ENCODE peak calls at places on chromosomes 7 and 10, in ten cellular contexts. L is esophagus squamous epithelium, F is adrenal gland, K is A549, A is cardiac fibroblast, Z is GM06990, T is neural crest cell, N is body of pancreas, R is choroid plexus epithelial cell, X is coronary artery. J is an unnamed sample.

GRCh38 chr7:33750177-33750576 is 155.2 kb upstream of the BMPER start:
- DNase-seq in L (no peak), F (no peak), K (no peak), A (peak), Z (no peak), T (no peak), N (no peak), R (peak), X (no peak), J (no peak)

GRCh38 chr10:89062861-89063260 is 72.3 kb downstream of the FAS start:
- DNase-seq in L (no peak), F (peak), K (no peak), A (peak), Z (no peak), T (no peak), N (peak), R (peak), X (no peak), J (no peak)

GRCh38 chr10:59748834-59749233 is 4.4 kb downstream of the MRLN start:
- DNase-seq in L (no peak), F (peak), K (no peak), A (no peak), Z (peak), T (no peak), N (no peak), R (no peak), X (no peak), J (no peak)

GRCh38 chr7:131272086-131272485 is 55.6 kb upstream of the MKLN1 start:
- DNase-seq in L (no peak), F (no peak), K (no peak), A (no peak), Z (no peak), T (no peak), N (no peak), R (no peak), X (no peak), J (no peak)

GRCh38 chr7:155644178-155644970 is at the start of gene RBM33:
- DNase-seq in L (peak), F (peak), K (peak), A (peak), Z (peak), T (peak), N (peak), R (peak), X (peak), J (peak)

GRCh38 chr7:2069472-2069860 is 163.3 kb downstream of the MAD1L1 start:
- DNase-seq in L (no peak), F (no peak), K (no peak), A (no peak), Z (no peak), T (peak), N (no peak), R (peak), X (no peak), J (no peak)

GRCh38 chr7:20270371-20270770 is 53.2 kb upstream of the MACC1 start:
- DNase-seq in L (no peak), F (no peak), K (no peak), A (no peak), Z (no peak), T (no peak), N (no peak), R (no peak), X (no peak), J (no peak)

GRCh38 chr7:127591189-127591588 is 2.3 kb upstream of the FSCN3 start:
- DNase-seq in L (no peak), F (no peak), K (no peak), A (no peak), Z (no peak), T (no peak), N (no peak), R (no peak), X (no peak), J (no peak)

GRCh38 chr7:71237945-71238344 is 106.0 kb downstream of the GALNT17 start:
- DNase-seq in L (no peak), F (no peak), K (no peak), A (no peak), Z (no peak), T (no peak), N (peak), R (no peak), X (no peak), J (no peak)

GRCh38 chr7:73739387-73739767 is 775 bp upstream of the ABHD11 start:
- DNase-seq in L (no peak), F (no peak), K (no peak), A (no peak), Z (no peak), T (no peak), N (peak), R (no peak), X (no peak), J (no peak)

GRCh38 chr10:77405771-77406241 is 231.8 kb downstream of the KCNMA1 start:
- DNase-seq in L (no peak), F (peak), K (peak), A (peak), Z (peak), T (peak), N (peak), R (peak), X (no peak), J (peak)

GRCh38 chr7:157129907-157130460 is 8.7 kb upstream of the UBE3C start:
- DNase-seq in L (no peak), F (no peak), K (no peak), A (no peak), Z (no peak), T (no peak), N (no peak), R (no peak), X (no peak), J (no peak)

GRCh38 chr10:110642980-110643655 is 1.0 kb upstream of the RBM20 start:
- DNase-seq in L (no peak), F (no peak), K (no peak), A (no peak), Z (no peak), T (no peak), N (peak), R (no peak), X (no peak), J (no peak)

GRCh38 chr10:96719850-96720421 is 378 bp downstream of the PIK3AP1 start:
- DNase-seq in L (peak), F (peak), K (peak), A (no peak), Z (peak), T (peak), N (peak), R (no peak), X (no peak), J (peak)

GRCh38 chr7:75704928-75705327 is 33.8 kb downstream of the HIP1 start:
- DNase-seq in L (no peak), F (no peak), K (no peak), A (no peak), Z (no peak), T (no peak), N (no peak), R (no peak), X (no peak), J (no peak)

GRCh38 chr10:113819989-113820388 is 33.9 kb downstream of the DCLRE1A start:
- DNase-seq in L (no peak), F (no peak), K (no peak), A (no peak), Z (no peak), T (no peak), N (no peak), R (no peak), X (no peak), J (no peak)

GRCh38 chr7:44750921-44751571 is 2.4 kb downstream of the ZMIZ2 start:
- DNase-seq in L (no peak), F (no peak), K (no peak), A (no peak), Z (peak), T (no peak), N (peak), R (peak), X (no peak), J (peak)

GRCh38 chr10:92880233-92880861 is 32.0 kb downstream of the EXOC6 start:
- DNase-seq in L (no peak), F (no peak), K (peak), A (peak), Z (no peak), T (no peak), N (no peak), R (peak), X (no peak), J (no peak)

GRCh38 chr7:127393370-127394058 is 1.0 kb upstream of the ZNF800 start:
- DNase-seq in L (no peak), F (peak), K (no peak), A (peak), Z (no peak), T (no peak), N (peak), R (peak), X (no peak), J (no peak)

GRCh38 chr7:17307969-17308648 is 9.7 kb downstream of the AHR start:
- DNase-seq in L (no peak), F (no peak), K (no peak), A (no peak), Z (no peak), T (no peak), N (no peak), R (no peak), X (no peak), J (no peak)

DNA sequence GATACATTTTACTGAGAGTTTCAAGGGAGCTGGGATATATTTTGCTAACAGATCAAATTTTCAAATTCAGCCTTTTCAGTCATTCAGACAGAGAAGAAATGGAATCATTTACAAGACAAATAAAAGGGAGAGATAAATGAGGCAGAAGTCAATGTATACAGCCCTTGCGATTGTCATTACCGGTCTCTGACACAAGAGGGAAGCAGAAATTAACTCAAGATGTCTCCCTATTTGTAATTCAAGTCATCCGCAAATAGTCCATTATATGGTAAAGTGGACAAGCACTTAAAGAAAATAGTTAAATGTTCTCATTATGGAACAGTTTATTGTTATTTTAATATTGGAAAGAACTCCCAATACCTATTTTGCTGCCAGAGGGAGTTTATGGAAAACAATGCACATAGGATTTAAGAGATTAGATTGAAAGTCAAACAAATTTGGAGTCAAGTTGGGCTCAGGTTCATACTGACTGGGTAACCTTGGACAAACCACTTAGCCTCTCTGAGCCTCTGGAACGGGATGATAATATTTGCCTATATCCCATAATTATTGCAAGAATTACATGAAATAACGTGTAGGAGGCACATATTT is 89.3 kb upstream of the PRKCQ start:
- DNase-seq in L (no peak), F (peak), K (peak), A (peak), Z (no peak), T (peak), N (peak), R (peak), X (no peak), J (no peak)
- TF ChIP-seq CTCF in L (peak), F (peak), K (peak), A (peak), Z (peak), T (peak), N (peak), R (peak), X (no peak), J (peak)

DNA sequence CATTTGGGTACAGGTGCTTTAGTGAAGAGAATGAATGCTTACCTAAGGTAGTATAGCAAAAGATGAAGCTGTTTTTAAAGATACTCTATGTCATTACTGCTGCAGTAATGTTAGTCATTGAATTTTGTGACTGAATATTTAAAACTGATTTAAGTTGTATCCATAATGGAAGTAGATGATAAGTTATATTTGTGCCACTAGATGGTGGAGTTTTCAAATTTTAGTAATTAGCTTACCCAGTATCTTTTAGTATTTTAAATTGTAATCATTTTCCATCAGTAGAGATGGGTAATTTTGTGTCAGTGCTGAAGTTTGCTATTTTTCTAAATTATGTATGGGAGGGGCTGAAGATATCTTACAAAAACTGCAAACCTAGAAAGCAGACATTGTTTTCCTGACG is 25.2 kb downstream of the HBP1 start:
- DNase-seq in L (no peak), F (no peak), K (no peak), A (no peak), Z (no peak), T (no peak), N (no peak), R (peak), X (no peak), J (no peak)
- TF ChIP-seq CTCF in L (no peak), F (no peak), K (no peak), A (no peak), Z (no peak), T (peak), N (no peak), R (peak), X (no peak), J (no peak)

GRCh38 chr10:91624633-91625032 is 8.2 kb downstream of the PPP1R3C start:
- DNase-seq in L (no peak), F (no peak), K (no peak), A (no peak), Z (no peak), T (no peak), N (no peak), R (no peak), X (no peak), J (no peak)

GRCh38 chr10:91621483-91622113 is 11.3 kb downstream of the PPP1R3C start:
- DNase-seq in L (no peak), F (no peak), K (no peak), A (peak), Z (no peak), T (no peak), N (peak), R (peak), X (no peak), J (no peak)

GRCh38 chr10:91627344-91628102 is 5.3 kb downstream of the PPP1R3C start:
- DNase-seq in L (no peak), F (no peak), K (no peak), A (no peak), Z (no peak), T (no peak), N (no peak), R (no peak), X (no peak), J (no peak)

GRCh38 chr10:91626936-91627335 is 5.9 kb downstream of the PPP1R3C start:
- DNase-seq in L (no peak), F (no peak), K (no peak), A (no peak), Z (no peak), T (no peak), N (no peak), R (no peak), X (no peak), J (no peak)

GRCh38 chr10:91622601-91623000 is 10.3 kb downstream of the PPP1R3C start:
- DNase-seq in L (no peak), F (no peak), K (no peak), A (no peak), Z (no peak), T (no peak), N (no peak), R (no peak), X (no peak), J (no peak)
- TF ChIP-seq CTCF in L (no peak), F (no peak), K (no peak), A (no peak), Z (no peak), T (no peak), N (no peak), R (no peak), X (no peak), J (no peak)

GRCh38 chr7:13725591-13725990 is 263.9 kb downstream of the ETV1 start:
- DNase-seq in L (no peak), F (no peak), K (no peak), A (peak), Z (no peak), T (no peak), N (no peak), R (no peak), X (no peak), J (no peak)
- TF ChIP-seq CTCF in L (no peak), F (peak), K (peak), A (peak), Z (no peak), T (peak), N (no peak), R (peak), X (no peak), J (no peak)

DNA sequence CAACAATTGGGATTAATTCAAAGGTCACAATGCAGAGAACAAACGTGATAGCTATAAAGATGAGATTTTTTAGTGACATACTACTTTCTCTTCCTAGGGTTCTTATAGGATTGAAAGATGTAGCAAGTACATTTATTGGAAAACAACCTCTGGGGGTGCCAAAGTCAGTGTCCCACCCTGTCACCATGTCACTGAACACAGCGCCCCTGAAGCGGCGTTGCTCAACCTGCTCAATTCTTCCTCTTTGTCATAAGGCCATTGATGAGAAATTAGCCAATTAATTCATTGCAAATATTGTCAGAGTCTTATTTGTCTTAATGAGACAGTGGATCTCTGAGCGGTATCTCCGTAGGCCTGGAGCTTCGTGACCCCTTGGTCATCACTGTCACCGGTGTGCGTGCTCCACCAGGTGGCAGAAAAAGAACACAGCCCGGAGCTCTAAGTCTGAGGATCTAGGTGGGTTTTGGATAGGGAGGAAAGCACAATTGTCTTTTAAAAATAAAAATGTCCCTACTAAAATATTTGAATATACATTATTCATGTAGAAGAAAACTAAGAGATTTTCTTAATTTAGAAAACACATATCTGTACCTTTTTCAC is 362.6 kb downstream of the PAXIP1 start:
- DNase-seq in L (no peak), F (no peak), K (peak), A (no peak), Z (no peak), T (no peak), N (peak), R (no peak), X (no peak), J (no peak)
- TF ChIP-seq CTCF in L (no peak), F (no peak), K (no peak), A (no peak), Z (no peak), T (peak), N (no peak), R (no peak), X (no peak), J (no peak)

J was measured in GM10248.